ENCODE peak calls at places on chromosomes 1 and 21, in eight cellular contexts. C is A549, D is tibial nerve, Z is uterus, L is HCT116, X is adrenal gland, J is breast epithelium, E is lower leg skin. H is an unnamed sample.

GRCh38 chr1:61053712-61054608 is 28.4 kb upstream of the NFIA start:
- DNase-seq in C (no peak), D (no peak), Z (no peak), L (no peak), X (peak; percentile 55), J (no peak), E (no peak), H (no peak)

GRCh38 chr1:31412732-31413404 is at the start of gene SERINC2:
- DNase-seq in C (no peak), D (no peak), Z (no peak), L (no peak), X (peak; percentile 38), J (no peak), E (no peak), H (peak; percentile 58)

GRCh38 chr1:21891081-21891480 is 46.0 kb downstream of the HSPG2 start:
- DNase-seq in C (no peak), D (no peak), Z (no peak), L (no peak), X (no peak), J (no peak), E (no peak), H (no peak)

GRCh38 chr1:179883739-179884138 is 1.7 kb downstream of the TOR1AIP1 start:
- DNase-seq in C (no peak), D (no peak), Z (no peak), L (no peak), X (no peak), J (no peak), E (no peak), H (no peak)

GRCh38 chr21:44434936-44435635 is 20.2 kb upstream of the LRRC3 start:
- DNase-seq in C (no peak), D (peak; percentile 7), Z (peak; percentile 9), L (no peak), X (no peak), J (no peak), E (no peak), H (no peak)

GRCh38 chr1:108561145-108561458 is 1.2 kb downstream of the EEIG2 start:
- DNase-seq in C (no peak), D (no peak), Z (no peak), L (no peak), X (no peak), J (no peak), E (no peak), H (no peak)

GRCh38 chr21:26715878-26716506 is 129.2 kb downstream of the ADAMTS1 start:
- DNase-seq in C (peak; percentile 23), D (no peak), Z (peak; percentile 33), L (no peak), X (peak; percentile 44), J (no peak), E (no peak), H (peak; percentile 59)

GRCh38 chr1:94528271-94528670 is 13.3 kb downstream of the F3 start:
- DNase-seq in C (no peak), D (no peak), Z (no peak), L (no peak), X (no peak), J (no peak), E (no peak), H (no peak)

GRCh38 chr1:77560741-77561140 is 121.7 kb downstream of the ZZZ3 start:
- DNase-seq in C (no peak), D (no peak), Z (no peak), L (no peak), X (no peak), J (no peak), E (no peak), H (no peak)

GRCh38 chr1:163170331-163170730 is 32.4 kb downstream of the RGS5 start:
- DNase-seq in C (no peak), D (no peak), Z (no peak), L (no peak), X (no peak), J (no peak), E (no peak), H (no peak)

GRCh38 chr1:56404066-56404465 is 175.3 kb downstream of the PLPP3 start:
- DNase-seq in C (no peak), D (no peak), Z (no peak), L (no peak), X (no peak), J (no peak), E (no peak), H (no peak)

GRCh38 chr21:44018813-44019567 is 6.9 kb downstream of the TRAPPC10 start:
- DNase-seq in C (no peak), D (no peak), Z (no peak), L (no peak), X (no peak), J (no peak), E (no peak), H (no peak)

GRCh38 chr1:204813522-204813921 is 57.1 kb upstream of the NFASC start:
- DNase-seq in C (no peak), D (no peak), Z (no peak), L (no peak), X (no peak), J (no peak), E (no peak), H (no peak)

GRCh38 chr1:204812842-204813241 is 57.8 kb upstream of the NFASC start:
- DNase-seq in C (no peak), D (no peak), Z (no peak), L (no peak), X (no peak), J (no peak), E (no peak), H (no peak)

GRCh38 chr1:204818998-204819397 is 51.7 kb upstream of the NFASC start:
- DNase-seq in C (no peak), D (no peak), Z (peak; percentile 40), L (no peak), X (no peak), J (peak; percentile 70), E (no peak), H (no peak)

GRCh38 chr1:204817341-204817740 is 53.3 kb upstream of the NFASC start:
- DNase-seq in C (no peak), D (no peak), Z (no peak), L (no peak), X (no peak), J (no peak), E (no peak), H (no peak)

GRCh38 chr1:204814146-204814884 is 56.3 kb upstream of the NFASC start:
- DNase-seq in C (no peak), D (no peak), Z (peak; percentile 34), L (no peak), X (no peak), J (no peak), E (no peak), H (no peak)
- TF ChIP-seq POLR2A in C (no peak), D (no peak), Z (no peak), L (no peak), X (no peak), J (no peak), E (no peak), H (no peak)

GRCh38 chr21:42315296-42315891 is at the start of gene TFF3:
- DNase-seq in C (peak; percentile 6), D (no peak), Z (peak; percentile 23), L (no peak), X (no peak), J (no peak), E (no peak), H (no peak)
- TF ChIP-seq POLR2A in C (no peak), D (no peak), Z (no peak), L (no peak), X (no peak), J (no peak), E (no peak), H (no peak)

GRCh38 chr1:45010855-45011811 is at the start of gene HECTD3:
- DNase-seq in C (peak; percentile 61), D (peak; percentile 55), Z (peak; percentile 78), L (peak; percentile 60), X (peak; percentile 76), J (peak; percentile 60), E (peak; percentile 78), H (peak; percentile 68)
- TF ChIP-seq POLR2A in C (peak; percentile 51), D (no peak), Z (no peak), L (peak; percentile 27), X (peak; percentile 22), J (no peak), E (no peak), H (peak; percentile 65)

GRCh38 chr1:25019351-25020172 is 89.5 kb upstream of the RUNX3 start:
- DNase-seq in C (no peak), D (no peak), Z (no peak), L (no peak), X (no peak), J (no peak), E (no peak), H (no peak)
- TF ChIP-seq POLR2A in C (no peak), D (no peak), Z (no peak), L (no peak), X (no peak), J (no peak), E (no peak), H (no peak)

GRCh38 chr1:71080782-71081696 is at the start of gene ZRANB2:
- DNase-seq in C (peak; percentile 94), D (peak; percentile 69), Z (peak; percentile 91), L (peak; percentile 96), X (peak; percentile 89), J (peak; percentile 87), E (peak; percentile 90), H (peak; percentile 67)
- TF ChIP-seq POLR2A in C (peak; percentile 57), D (peak; percentile 74), Z (peak; percentile 56), L (peak; percentile 55), X (peak; percentile 86), J (peak; percentile 64), E (no peak), H (peak; percentile 66)

GRCh38 chr1:242208021-242208420 is 209.1 kb upstream of the MAP1LC3C start:
- DNase-seq in C (no peak), D (no peak), Z (no peak), L (no peak), X (no peak), J (no peak), E (no peak), H (no peak)
- TF ChIP-seq POLR2A in C (no peak), D (no peak), Z (no peak), L (no peak), X (no peak), J (no peak), E (no peak), H (no peak)

H was measured in H54.